ENCODE peak calls at places on chromosomes 16 and 17, in eight cellular contexts. One of them, this sample, is unnamed.

GRCh38 chr16:85916141-85916890 is 17.4 kb downstream of the IRF8 start:
- DNase-seq in IMR-90: no peak
- DNase-seq in uterus: no peak
- DNase-seq in HCT116: no peak
- DNase-seq in lower leg skin: no peak
- DNase-seq in stomach: peak
- DNase-seq in body of pancreas: peak
- DNase-seq in A549: no peak
- DNase-seq in this sample: peak

GRCh38 chr17:81515530-81516041 is 3.0 kb upstream of the ACTG1 start:
- DNase-seq in HCT116: no peak
- DNase-seq in body of pancreas: peak
- DNase-seq in IMR-90: no peak
- DNase-seq in A549: no peak
- DNase-seq in uterus: peak
- DNase-seq in stomach: no peak
- DNase-seq in lower leg skin: no peak
- DNase-seq in this sample: no peak

GRCh38 chr16:79334127-79334526 is 266.4 kb downstream of the MAF start:
- DNase-seq in A549: peak
- DNase-seq in stomach: no peak
- DNase-seq in lower leg skin: no peak
- DNase-seq in HCT116: no peak
- DNase-seq in body of pancreas: peak
- DNase-seq in uterus: no peak
- DNase-seq in IMR-90: no peak
- DNase-seq in this sample: peak

GRCh38 chr16:7278636-7279035 is 54.0 kb upstream of the RBFOX1 start:
- DNase-seq in HCT116: no peak
- DNase-seq in lower leg skin: no peak
- DNase-seq in stomach: no peak
- DNase-seq in uterus: no peak
- DNase-seq in A549: no peak
- DNase-seq in body of pancreas: no peak
- DNase-seq in IMR-90: no peak
- DNase-seq in this sample: no peak

GRCh38 chr16:72895951-72896350 is 152.0 kb downstream of the ZFHX3 start:
- DNase-seq in stomach: no peak
- DNase-seq in uterus: no peak
- DNase-seq in HCT116: no peak
- DNase-seq in A549: no peak
- DNase-seq in lower leg skin: no peak
- DNase-seq in body of pancreas: no peak
- DNase-seq in IMR-90: no peak
- DNase-seq in this sample: no peak

GRCh38 chr17:28684963-28685362 is 23.0 kb downstream of the SUPT6H start:
- DNase-seq in body of pancreas: peak
- DNase-seq in stomach: no peak
- DNase-seq in lower leg skin: no peak
- DNase-seq in uterus: peak
- DNase-seq in HCT116: no peak
- DNase-seq in IMR-90: peak
- DNase-seq in A549: peak
- DNase-seq in this sample: no peak

GRCh38 chr17:49730078-49730786 is 22.5 kb upstream of the SLC35B1 start:
- DNase-seq in IMR-90: peak
- DNase-seq in lower leg skin: peak
- DNase-seq in body of pancreas: peak
- DNase-seq in stomach: peak
- DNase-seq in A549: no peak
- DNase-seq in uterus: peak
- DNase-seq in HCT116: no peak
- DNase-seq in this sample: no peak

GRCh38 chr16:47016700-47017133 is 43.2 kb upstream of the DNAJA2 start:
- DNase-seq in lower leg skin: no peak
- DNase-seq in uterus: no peak
- DNase-seq in stomach: no peak
- DNase-seq in A549: no peak
- DNase-seq in body of pancreas: no peak
- DNase-seq in HCT116: no peak
- DNase-seq in IMR-90: no peak
- DNase-seq in this sample: no peak

GRCh38 chr17:58513391-58513912 is 986 bp downstream of the MTMR4 start:
- DNase-seq in IMR-90: no peak
- DNase-seq in lower leg skin: no peak
- DNase-seq in uterus: no peak
- DNase-seq in body of pancreas: no peak
- DNase-seq in A549: no peak
- DNase-seq in HCT116: no peak
- DNase-seq in stomach: no peak
- DNase-seq in this sample: no peak

GRCh38 chr17:58514795-58515157 is 338 bp upstream of the MTMR4 start:
- DNase-seq in IMR-90: no peak
- DNase-seq in A549: no peak
- DNase-seq in lower leg skin: no peak
- DNase-seq in stomach: no peak
- DNase-seq in uterus: no peak
- DNase-seq in HCT116: no peak
- DNase-seq in body of pancreas: no peak
- DNase-seq in this sample: no peak

GRCh38 chr17:58515286-58515685 is 848 bp upstream of the MTMR4 start:
- DNase-seq in uterus: no peak
- DNase-seq in body of pancreas: no peak
- DNase-seq in stomach: no peak
- DNase-seq in A549: no peak
- DNase-seq in IMR-90: no peak
- DNase-seq in HCT116: no peak
- DNase-seq in lower leg skin: no peak
- DNase-seq in this sample: no peak

GRCh38 chr17:58516644-58517377 is 2.4 kb upstream of the MTMR4 start:
- DNase-seq in HCT116: no peak
- DNase-seq in A549: no peak
- DNase-seq in body of pancreas: no peak
- DNase-seq in stomach: no peak
- DNase-seq in lower leg skin: no peak
- DNase-seq in IMR-90: no peak
- DNase-seq in uterus: no peak
- DNase-seq in this sample: no peak

DNA sequence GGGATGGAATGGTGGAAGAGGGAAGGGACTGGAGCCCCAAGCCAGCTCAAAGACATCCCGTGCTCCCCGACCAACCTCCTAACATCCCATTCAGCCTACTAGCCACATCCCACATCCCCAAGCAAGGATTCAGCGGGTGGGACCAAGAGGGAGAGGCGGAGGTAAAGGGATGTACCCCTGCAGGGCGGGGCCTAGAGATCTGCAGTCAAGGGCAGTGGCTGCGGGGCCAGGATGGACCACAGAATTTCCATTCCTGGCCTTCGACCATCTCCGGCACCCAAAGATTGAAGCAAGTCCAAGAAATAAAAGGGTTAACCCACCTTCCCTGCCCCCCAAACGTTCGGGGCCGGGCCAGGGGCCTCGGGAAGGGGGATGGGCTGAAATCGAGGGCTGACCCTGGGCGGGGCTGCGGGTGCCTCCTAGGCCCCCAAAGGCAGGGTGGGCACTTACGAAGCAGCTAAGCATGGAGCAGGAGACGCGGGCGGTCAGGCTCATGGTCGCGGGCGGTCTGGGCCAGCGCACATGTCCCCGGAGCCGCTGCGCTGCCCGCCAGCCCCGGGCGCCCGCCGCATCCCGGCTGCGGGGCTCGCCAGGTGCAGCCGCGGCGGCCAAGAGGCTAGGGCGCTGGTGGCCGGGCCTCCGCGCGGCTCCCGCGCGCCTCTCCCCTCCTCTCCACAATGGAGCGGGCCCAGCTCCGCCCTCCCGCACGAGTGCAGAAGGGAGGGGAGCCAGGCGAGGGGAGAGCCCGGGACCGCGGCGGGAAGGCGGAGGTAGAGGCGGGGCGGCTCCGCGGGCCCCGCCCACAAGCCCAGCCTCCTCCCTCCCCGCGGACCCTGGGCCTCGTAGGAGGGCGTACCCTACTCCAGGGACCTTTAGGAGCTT is at the start of gene MTMR4:
- DNase-seq in uterus: peak
- DNase-seq in body of pancreas: peak
- DNase-seq in A549: peak
- DNase-seq in stomach: peak
- DNase-seq in lower leg skin: peak
- DNase-seq in HCT116: peak
- DNase-seq in IMR-90: peak
- DNase-seq in this sample: peak
- TF ChIP-seq POLR2A in uterus: peak
- TF ChIP-seq POLR2A in body of pancreas: no peak
- TF ChIP-seq POLR2A in A549: peak
- TF ChIP-seq POLR2A in stomach: no peak
- TF ChIP-seq POLR2A in lower leg skin: no peak
- TF ChIP-seq POLR2A in HCT116: peak
- TF ChIP-seq POLR2A in IMR-90: no peak
- TF ChIP-seq POLR2A in this sample: peak

GRCh38 chr16:88345943-88346560 is 36.7 kb upstream of the ZNF469 start:
- DNase-seq in body of pancreas: no peak
- DNase-seq in IMR-90: no peak
- DNase-seq in stomach: no peak
- DNase-seq in lower leg skin: no peak
- DNase-seq in A549: no peak
- DNase-seq in HCT116: no peak
- DNase-seq in uterus: no peak
- DNase-seq in this sample: no peak
- TF ChIP-seq POLR2A in body of pancreas: no peak
- TF ChIP-seq POLR2A in IMR-90: no peak
- TF ChIP-seq POLR2A in stomach: no peak
- TF ChIP-seq POLR2A in lower leg skin: no peak
- TF ChIP-seq POLR2A in A549: no peak
- TF ChIP-seq POLR2A in HCT116: no peak
- TF ChIP-seq POLR2A in uterus: no peak
- TF ChIP-seq POLR2A in this sample: no peak

GRCh38 chr17:48441231-48441711 is 11.3 kb upstream of the SKAP1 start:
- DNase-seq in stomach: no peak
- DNase-seq in HCT116: no peak
- DNase-seq in lower leg skin: no peak
- DNase-seq in body of pancreas: no peak
- DNase-seq in uterus: no peak
- DNase-seq in A549: no peak
- DNase-seq in IMR-90: no peak
- DNase-seq in this sample: no peak

GRCh38 chr17:48440660-48441059 is 10.6 kb upstream of the SKAP1 start:
- DNase-seq in stomach: no peak
- DNase-seq in HCT116: no peak
- DNase-seq in body of pancreas: no peak
- DNase-seq in lower leg skin: no peak
- DNase-seq in IMR-90: no peak
- DNase-seq in uterus: no peak
- DNase-seq in A549: no peak
- DNase-seq in this sample: no peak

GRCh38 chr17:48439072-48439471 is 9.1 kb upstream of the SKAP1 start:
- DNase-seq in uterus: no peak
- DNase-seq in lower leg skin: no peak
- DNase-seq in A549: no peak
- DNase-seq in HCT116: no peak
- DNase-seq in stomach: no peak
- DNase-seq in body of pancreas: no peak
- DNase-seq in IMR-90: no peak
- DNase-seq in this sample: no peak

GRCh38 chr17:48439473-48439872 is 9.5 kb upstream of the SKAP1 start:
- DNase-seq in A549: no peak
- DNase-seq in lower leg skin: no peak
- DNase-seq in stomach: no peak
- DNase-seq in IMR-90: no peak
- DNase-seq in body of pancreas: no peak
- DNase-seq in HCT116: no peak
- DNase-seq in uterus: no peak
- DNase-seq in this sample: no peak

DNA sequence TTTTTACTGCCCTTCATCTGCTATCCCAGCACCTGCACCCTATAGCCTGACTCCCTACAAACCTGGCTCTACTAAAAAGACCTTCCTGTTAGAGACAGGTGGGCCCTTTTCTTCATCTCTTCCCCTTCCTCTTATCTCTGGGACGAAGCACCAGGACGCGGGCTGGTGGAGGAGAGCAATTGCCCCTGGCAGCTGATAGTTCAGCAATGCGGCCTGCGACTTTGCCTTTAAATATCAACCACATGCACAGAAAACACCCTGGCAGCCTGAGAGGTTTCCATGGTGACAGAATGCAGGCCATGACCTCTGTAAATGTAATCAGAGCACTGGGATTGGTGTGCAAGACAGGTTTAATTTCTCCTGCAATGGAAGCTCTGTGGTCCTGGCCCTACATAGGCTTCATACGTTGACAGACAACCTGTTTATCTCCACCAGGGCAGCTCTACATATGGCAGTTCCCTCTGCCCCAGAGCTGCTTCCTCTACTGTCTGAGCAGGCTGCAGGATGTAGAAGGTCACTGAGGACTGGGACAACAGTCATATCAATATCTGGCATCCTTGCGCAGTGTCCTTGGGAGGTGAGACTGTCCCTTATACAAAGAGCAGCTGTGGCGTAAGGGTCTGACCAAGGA is 10.0 kb upstream of the SKAP1 start:
- DNase-seq in stomach: peak
- DNase-seq in A549: no peak
- DNase-seq in body of pancreas: peak
- DNase-seq in uterus: no peak
- DNase-seq in HCT116: no peak
- DNase-seq in lower leg skin: no peak
- DNase-seq in IMR-90: no peak
- DNase-seq in this sample: no peak
- TF ChIP-seq POLR2A in stomach: no peak
- TF ChIP-seq POLR2A in A549: no peak
- TF ChIP-seq POLR2A in body of pancreas: no peak
- TF ChIP-seq POLR2A in uterus: no peak
- TF ChIP-seq POLR2A in HCT116: no peak
- TF ChIP-seq POLR2A in lower leg skin: no peak
- TF ChIP-seq POLR2A in IMR-90: no peak
- TF ChIP-seq POLR2A in this sample: no peak

GRCh38 chr17:57034807-57035754 is 50.0 kb upstream of the AKAP1 start:
- DNase-seq in IMR-90: no peak
- DNase-seq in A549: no peak
- DNase-seq in stomach: peak
- DNase-seq in uterus: no peak
- DNase-seq in body of pancreas: no peak
- DNase-seq in HCT116: no peak
- DNase-seq in lower leg skin: no peak
- DNase-seq in this sample: no peak

GRCh38 chr17:57035971-57036481 is 49.0 kb upstream of the AKAP1 start:
- DNase-seq in A549: no peak
- DNase-seq in IMR-90: no peak
- DNase-seq in uterus: no peak
- DNase-seq in stomach: peak
- DNase-seq in HCT116: no peak
- DNase-seq in lower leg skin: peak
- DNase-seq in body of pancreas: peak
- DNase-seq in this sample: no peak

GRCh38 chr17:57032343-57032742 is 52.7 kb upstream of the AKAP1 start:
- DNase-seq in A549: no peak
- DNase-seq in lower leg skin: no peak
- DNase-seq in HCT116: no peak
- DNase-seq in IMR-90: no peak
- DNase-seq in stomach: peak
- DNase-seq in uterus: no peak
- DNase-seq in body of pancreas: peak
- DNase-seq in this sample: no peak

GRCh38 chr17:57037401-57037800 is 47.6 kb upstream of the AKAP1 start:
- DNase-seq in IMR-90: no peak
- DNase-seq in body of pancreas: no peak
- DNase-seq in stomach: no peak
- DNase-seq in A549: no peak
- DNase-seq in HCT116: no peak
- DNase-seq in lower leg skin: no peak
- DNase-seq in uterus: no peak
- DNase-seq in this sample: no peak

DNA sequence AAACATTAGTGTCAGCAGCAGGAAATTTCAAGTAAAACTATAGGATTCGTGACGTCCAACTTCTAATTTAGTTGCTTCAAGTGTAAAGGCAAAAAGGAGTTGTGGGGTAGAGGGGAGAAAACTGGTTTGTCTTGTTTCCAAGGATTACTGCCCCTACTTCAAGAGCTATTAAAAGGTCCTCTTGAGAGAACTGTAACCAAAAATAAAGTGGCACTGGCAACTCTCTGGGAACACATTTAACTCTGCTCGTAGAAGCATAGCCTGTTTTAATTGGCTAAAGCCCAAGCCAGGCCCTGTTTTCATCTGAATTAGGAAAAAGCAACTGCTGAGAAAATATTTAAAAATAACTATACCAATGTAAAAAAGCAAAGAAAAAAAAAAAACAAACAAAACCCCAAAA is 51.8 kb upstream of the AKAP1 start:
- DNase-seq in A549: no peak
- DNase-seq in IMR-90: no peak
- DNase-seq in HCT116: no peak
- DNase-seq in lower leg skin: no peak
- DNase-seq in stomach: peak
- DNase-seq in uterus: no peak
- DNase-seq in body of pancreas: peak
- DNase-seq in this sample: no peak
- TF ChIP-seq POLR2A in A549: no peak
- TF ChIP-seq POLR2A in IMR-90: no peak
- TF ChIP-seq POLR2A in HCT116: no peak
- TF ChIP-seq POLR2A in lower leg skin: no peak
- TF ChIP-seq POLR2A in stomach: no peak
- TF ChIP-seq POLR2A in uterus: no peak
- TF ChIP-seq POLR2A in body of pancreas: no peak
- TF ChIP-seq POLR2A in this sample: no peak